ENCODE peak calls at places on chromosome 11, in nine cellular contexts. U, E, Z, Y, V, H, A, X and L are unnamed samples.

GRCh38 chr11:27703453-27703852 is 3.2 kb upstream of the BDNF start:
- DNase-seq in U (peak; percentile 89), E (no peak), Z (no peak), Y (no peak), V (no peak), H (no peak), A (peak; percentile 74), X (no peak), L (peak; percentile 49)

GRCh38 chr11:132650969-132651720 is 881.2 kb downstream of the OPCML start:
- DNase-seq in U (no peak), E (no peak), Z (no peak), Y (no peak), V (no peak), H (no peak), A (no peak), X (no peak), L (no peak)

GRCh38 chr11:96303067-96303466 is 39.9 kb downstream of the MAML2 start:
- DNase-seq in U (peak; percentile 87), E (no peak), Z (no peak), Y (no peak), V (no peak), H (no peak), A (peak; percentile 71), X (no peak), L (peak; percentile 84)

GRCh38 chr11:44785856-44786606 is 59.3 kb downstream of the TSPAN18 start:
- DNase-seq in U (no peak), E (peak; percentile 43), Z (no peak), Y (peak; percentile 81), V (peak; percentile 14), H (peak; percentile 64), A (no peak), X (no peak), L (no peak)

GRCh38 chr11:120182790-120183491 is 27.9 kb upstream of the OAF start:
- DNase-seq in U (no peak), E (no peak), Z (peak; percentile 91), Y (peak; percentile 92), V (peak; percentile 4), H (peak; percentile 80), A (no peak), X (no peak), L (peak; percentile 74)

GRCh38 chr11:61146413-61146812 is 14.8 kb downstream of the VPS37C start:
- DNase-seq in U (no peak), E (no peak), Z (no peak), Y (no peak), V (no peak), H (no peak), A (no peak), X (no peak), L (no peak)

GRCh38 chr11:954392-955144 is 28.9 kb downstream of the AP2A2 start:
- DNase-seq in U (no peak), E (no peak), Z (no peak), Y (no peak), V (no peak), H (no peak), A (no peak), X (no peak), L (no peak)

GRCh38 chr11:125451400-125452124 is 44.5 kb downstream of the FEZ1 start:
- DNase-seq in U (peak; percentile 25), E (no peak), Z (peak; percentile 44), Y (peak; percentile 93), V (no peak), H (peak; percentile 89), A (peak; percentile 22), X (no peak), L (peak; percentile 87)

GRCh38 chr11:101553891-101554292 is 29.9 kb downstream of the TRPC6 start:
- DNase-seq in U (peak; percentile 92), E (no peak), Z (no peak), Y (no peak), V (peak; percentile 93), H (no peak), A (peak; percentile 20), X (no peak), L (no peak)

GRCh38 chr11:109785714-109786113 is 307.5 kb upstream of the ZC3H12C start:
- DNase-seq in U (peak; percentile 39), E (no peak), Z (no peak), Y (no peak), V (no peak), H (no peak), A (no peak), X (no peak), L (no peak)

GRCh38 chr11:36672815-36673450 is 74.9 kb upstream of the RAG2 start:
- DNase-seq in U (peak; percentile 58), E (no peak), Z (peak; percentile 27), Y (no peak), V (peak; percentile 47), H (peak; percentile 49), A (peak; percentile 63), X (no peak), L (peak; percentile 64)

GRCh38 chr11:10893713-10894112 is 35.9 kb upstream of the ZBED5 start:
- DNase-seq in U (peak; percentile 89), E (peak; percentile 18), Z (no peak), Y (no peak), V (no peak), H (no peak), A (peak; percentile 45), X (no peak), L (peak; percentile 43)

GRCh38 chr11:118111744-118112035 is 24.9 kb upstream of the SMIM35 start:
- DNase-seq in U (no peak), E (no peak), Z (no peak), Y (no peak), V (no peak), H (no peak), A (no peak), X (no peak), L (no peak)

GRCh38 chr11:11446967-11447366 is 93.9 kb upstream of the CSNK2A3 start:
- DNase-seq in U (no peak), E (no peak), Z (no peak), Y (no peak), V (no peak), H (no peak), A (no peak), X (no peak), L (no peak)

GRCh38 chr11:19321351-19321750 is 80.6 kb upstream of the E2F8 start:
- DNase-seq in U (no peak), E (no peak), Z (no peak), Y (peak; percentile 56), V (no peak), H (no peak), A (no peak), X (no peak), L (no peak)

GRCh38 chr11:102940714-102941588 is 14.6 kb downstream of the MMP13 start:
- DNase-seq in U (peak; percentile 73), E (peak; percentile 54), Z (peak; percentile 63), Y (peak; percentile 77), V (peak; percentile 65), H (peak; percentile 84), A (peak; percentile 64), X (peak; percentile 47), L (peak; percentile 77)

GRCh38 chr11:32630844-32631243 is 47.2 kb downstream of the EIF3M start:
- DNase-seq in U (no peak), E (no peak), Z (no peak), Y (no peak), V (no peak), H (no peak), A (no peak), X (no peak), L (no peak)

DNA sequence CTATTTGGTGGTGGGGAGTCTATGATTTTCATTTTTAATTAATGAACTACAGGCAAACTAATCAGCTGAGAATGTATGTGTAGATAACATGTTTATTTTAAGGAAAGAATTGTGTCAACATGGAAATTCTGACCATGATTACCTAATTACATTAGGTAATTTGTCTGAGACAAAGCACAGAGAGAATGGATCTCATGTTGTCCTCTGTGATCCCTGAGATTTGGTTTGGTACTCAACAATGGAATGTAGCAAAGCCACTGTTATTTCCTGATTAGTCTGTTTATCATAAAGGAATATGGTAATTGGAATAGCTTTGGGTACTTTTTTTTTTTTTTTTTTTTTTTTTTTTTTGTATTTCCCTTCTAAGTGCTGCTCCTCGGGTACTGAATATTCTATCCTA is 718.8 kb upstream of the ARHGAP42 start:
- DNase-seq in U (no peak), E (no peak), Z (no peak), Y (no peak), V (no peak), H (peak; percentile 8), A (no peak), X (no peak), L (no peak)
- H3K4me3 ChIP-seq in U (no peak overlapping the region), E (no peak overlapping the region), Z (no peak overlapping the region), Y (no peak overlapping the region), V (no peak overlapping the region), H (no peak overlapping the region), A (no peak overlapping the region), X (no peak overlapping the region), L (no peak overlapping the region)

DNA sequence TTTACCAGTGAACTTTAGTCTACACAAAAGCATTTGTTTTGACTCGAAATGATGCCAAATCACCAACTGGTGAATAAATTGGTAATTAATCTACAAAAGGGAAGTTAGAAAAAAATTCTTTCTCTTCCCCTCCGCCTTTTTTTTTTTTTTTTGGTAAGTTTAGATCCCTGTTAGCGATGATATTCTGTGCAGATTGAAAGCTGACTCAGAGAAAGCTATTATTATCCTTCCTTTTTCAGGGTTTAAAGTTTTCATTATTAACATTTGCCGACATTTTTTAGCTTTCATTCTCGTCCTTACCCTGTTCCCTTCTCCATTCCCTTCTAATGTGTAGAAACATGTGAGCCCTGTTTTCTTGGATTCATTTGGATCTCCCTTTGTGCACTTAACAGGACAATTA is 16.8 kb upstream of the NUP160 start:
- DNase-seq in U (no peak), E (no peak), Z (no peak), Y (no peak), V (no peak), H (no peak), A (no peak), X (no peak), L (no peak)
- H3K27ac ChIP-seq in U (no peak overlapping the region), E (peak overlapping the region; percentile 32), Z (no peak overlapping the region), Y (no peak overlapping the region), V (no peak overlapping the region), H (no peak overlapping the region), A (peak overlapping the region; percentile 54), X (no peak overlapping the region), L (no peak overlapping the region)

GRCh38 chr11:105767945-105768344 is 158.1 kb downstream of the GRIA4 start:
- DNase-seq in U (no peak), E (no peak), Z (no peak), Y (no peak), V (no peak), H (no peak), A (no peak), X (no peak), L (no peak)

GRCh38 chr11:105774899-105775298 is 165.0 kb downstream of the GRIA4 start:
- DNase-seq in U (no peak), E (no peak), Z (no peak), Y (no peak), V (no peak), H (peak; percentile 51), A (no peak), X (no peak), L (no peak)

GRCh38 chr11:105769627-105770026 is 159.8 kb downstream of the GRIA4 start:
- DNase-seq in U (no peak), E (no peak), Z (no peak), Y (no peak), V (no peak), H (no peak), A (no peak), X (no peak), L (no peak)
- H3K4me3 ChIP-seq in U (no peak overlapping the region), E (no peak overlapping the region), Z (no peak overlapping the region), Y (no peak overlapping the region), V (no peak overlapping the region), H (no peak overlapping the region), A (no peak overlapping the region), X (no peak overlapping the region), L (no peak overlapping the region)

DNA sequence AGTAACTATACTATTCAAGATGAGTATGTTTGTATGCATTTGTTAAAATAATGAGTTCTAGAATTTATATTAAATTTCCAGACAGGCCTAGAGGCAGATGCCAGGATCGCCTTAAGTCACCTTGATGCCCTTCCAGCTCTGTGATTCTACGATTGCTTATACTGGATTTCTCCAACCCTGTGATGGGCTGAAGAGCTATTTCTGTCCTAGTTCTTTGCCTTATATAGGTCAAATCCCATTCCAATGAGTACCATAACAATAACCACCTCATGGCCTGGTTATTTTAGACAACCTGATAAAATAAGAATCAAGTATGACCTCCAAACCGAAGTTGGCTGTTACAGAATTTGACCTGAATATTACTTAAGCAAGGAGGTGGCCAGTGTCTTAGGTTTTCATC is 79.8 kb upstream of the BLID start:
- DNase-seq in U (no peak), E (no peak), Z (no peak), Y (no peak), V (no peak), H (no peak), A (no peak), X (no peak), L (no peak)
- H3K27ac ChIP-seq in U (peak overlapping the region; percentile 79), E (peak overlapping the region; percentile 85), Z (no peak overlapping the region), Y (no peak overlapping the region), V (no peak overlapping the region), H (no peak overlapping the region), A (peak overlapping the region; percentile 47), X (no peak overlapping the region), L (no peak overlapping the region)